ENCODE peak calls at places on chromosomes 7 and 10, in four cellular contexts. R is neural crest cell; T is midbrain; I is activated CD8-positive, alpha-beta memory T cell treated with anti-CD3 and anti-CD28 coated beads for 48 hours. H is an unnamed sample.

GRCh38 chr10:100683545-100684127 is 61.7 kb upstream of the PAX2 start:
- DNase-seq in R (no peak), T (no peak), I (no peak), H (no peak)

GRCh38 chr7:27182861-27183681 is 2.0 kb downstream of the HOXA11 start:
- DNase-seq in R (no peak), T (no peak), I (peak), H (no peak)

GRCh38 chr10:33638401-33638800 is 303.9 kb upstream of the NRP1 start:
- DNase-seq in R (no peak), T (no peak), I (no peak), H (no peak)

GRCh38 chr10:111600772-111601171 is 523.9 kb downstream of the ADRA2A start:
- DNase-seq in R (peak), T (peak), I (no peak), H (no peak)

GRCh38 chr10:15898046-15898445 is 37.7 kb upstream of the MINDY3 start:
- DNase-seq in R (no peak), T (no peak), I (no peak), H (no peak)

GRCh38 chr7:3067193-3067592 is 23.5 kb upstream of the CARD11 start:
- DNase-seq in R (no peak), T (no peak), I (no peak), H (no peak)

GRCh38 chr7:105890290-105890997 is 14.0 kb upstream of the ATXN7L1 start:
- DNase-seq in R (no peak), T (no peak), I (no peak), H (no peak)

GRCh38 chr7:135718794-135719436 is 9.1 kb downstream of the SLC13A4 start:
- DNase-seq in R (peak), T (no peak), I (no peak), H (no peak)

GRCh38 chr7:108254259-108254658 is 124.1 kb upstream of the LAMB4 start:
- DNase-seq in R (no peak), T (no peak), I (no peak), H (no peak)

GRCh38 chr7:49783446-49783845 is 10.0 kb downstream of the VWC2 start:
- DNase-seq in R (no peak), T (peak), I (no peak), H (no peak)

GRCh38 chr7:157432541-157432956 is 95.7 kb downstream of the DNAJB6 start:
- DNase-seq in R (peak), T (no peak), I (no peak), H (no peak)

GRCh38 chr7:8092140-8092539 is 123.5 kb downstream of the GLCCI1 start:
- DNase-seq in R (no peak), T (no peak), I (no peak), H (no peak)

GRCh38 chr10:43427166-43427825 is 9.6 kb upstream of the ZNF487 start:
- DNase-seq in R (no peak), T (no peak), I (no peak), H (no peak)

GRCh38 chr7:143356414-143357050 is 6.0 kb downstream of the FAM131B start:
- DNase-seq in R (no peak), T (no peak), I (no peak), H (no peak)

GRCh38 chr7:55526770-55527169 is 45.5 kb downstream of the VOPP1 start:
- DNase-seq in R (no peak), T (peak), I (no peak), H (no peak)

GRCh38 chr10:110739811-110740271 is 95.7 kb downstream of the RBM20 start:
- DNase-seq in R (peak), T (no peak), I (no peak), H (no peak)

GRCh38 chr7:80047856-80048459 is 86.7 kb upstream of the GNAI1 start:
- DNase-seq in R (no peak), T (no peak), I (no peak), H (no peak)